ENCODE peak calls at places on chromosomes 11 and 22, in seven cellular contexts. B is endodermal cell, K is astrocyte of the spinal cord, A is Ammon's horn, U is activated T-cell treated with anti-CD3 and anti-CD28 coated beads for 1 hour, Z is Karpas-422, O is fibroblast of villous mesenchyme. X is an unnamed sample.

GRCh38 chr11:100752371-100753073 is 65.4 kb downstream of the ARHGAP42 start:
- DNase-seq in K (no peak), Z (no peak), A (no peak), O (no peak), U (no peak), B (no peak), X (no peak)

GRCh38 chr22:25197335-25197734 is 2.3 kb upstream of the CRYBB3 start:
- DNase-seq in U (no peak), K (no peak), Z (no peak), O (no peak), B (no peak), A (peak; percentile 16), X (no peak)

GRCh38 chr11:100892886-100893285 is 205.8 kb downstream of the ARHGAP42 start:
- DNase-seq in Z (no peak), B (no peak), O (no peak), K (no peak), U (no peak), A (no peak), X (no peak)

GRCh38 chr11:129951201-129951882 is 51.3 kb downstream of the PRDM10 start:
- DNase-seq in B (no peak), Z (no peak), K (no peak), U (no peak), O (no peak), A (no peak), X (no peak)

GRCh38 chr11:11977206-11977938 is 31.1 kb downstream of the DKK3 start:
- DNase-seq in K (peak; percentile 90), U (no peak), B (peak; percentile 76), A (no peak), O (peak; percentile 88), Z (no peak), X (peak; percentile 51)

GRCh38 chr11:47916361-47916841 is 64.0 kb upstream of the PTPRJ start:
- DNase-seq in K (no peak), A (no peak), B (peak; percentile 79), O (peak; percentile 83), Z (peak; percentile 79), U (no peak), X (no peak)

GRCh38 chr11:61532136-61533038 is 23.8 kb downstream of the LRRC10B start:
- DNase-seq in Z (peak; percentile 78), B (peak; percentile 92), U (peak; percentile 33), O (peak; percentile 14), A (no peak), K (no peak), X (peak; percentile 85)

GRCh38 chr11:22634897-22635629 is 9.4 kb upstream of the FANCF start:
- DNase-seq in B (peak; percentile 83), O (no peak), Z (no peak), K (peak; percentile 43), A (no peak), U (no peak), X (peak; percentile 51)

GRCh38 chr11:33135768-33136443 is 25.4 kb downstream of the CSTF3 start:
- DNase-seq in O (no peak), Z (no peak), B (no peak), K (no peak), A (no peak), U (no peak), X (no peak)

GRCh38 chr22:33018232-33018864 is 39.8 kb downstream of the SYN3 start:
- DNase-seq in U (peak; percentile 12), A (peak; percentile 70), K (peak; percentile 27), B (peak; percentile 95), O (peak; percentile 53), Z (peak; percentile 79), X (peak; percentile 90)

GRCh38 chr11:2096001-2096918 is 42.9 kb downstream of the IGF2 start:
- DNase-seq in A (no peak), B (no peak), U (no peak), K (peak; percentile 71), O (peak; percentile 19), Z (no peak), X (no peak)

GRCh38 chr11:37511425-37511933 is 913.4 kb upstream of the RAG2 start:
- DNase-seq in Z (no peak), B (no peak), A (no peak), K (peak; percentile 49), O (peak; percentile 78), U (no peak), X (no peak)

GRCh38 chr22:29267462-29267857 is 321 bp downstream of the RHBDD3 start:
- DNase-seq in A (no peak), U (no peak), O (no peak), K (no peak), B (no peak), Z (no peak), X (no peak)

GRCh38 chr11:14454861-14455632 is 44.6 kb downstream of the COPB1 start:
- DNase-seq in K (peak; percentile 61), Z (peak; percentile 75), A (peak; percentile 2), U (no peak), B (peak; percentile 45), O (peak; percentile 49), X (peak; percentile 54)

GRCh38 chr22:17890245-17890671 is 116.0 kb upstream of the BID start:
- DNase-seq in K (no peak), O (peak; percentile 19), B (no peak), A (no peak), Z (no peak), U (no peak), X (no peak)

GRCh38 chr11:45328726-45329125 is 42.6 kb upstream of the SYT13 start:
- DNase-seq in O (no peak), A (no peak), U (no peak), Z (no peak), B (no peak), K (no peak), X (no peak)

GRCh38 chr11:1829039-1829820 is 5.6 kb upstream of the SYT8 start:
- DNase-seq in K (peak; percentile 69), Z (no peak), B (no peak), O (peak; percentile 48), A (no peak), U (no peak), X (no peak)

GRCh38 chr11:93652161-93652597 is 9.3 kb upstream of the CEP295 start:
- DNase-seq in Z (peak; percentile 90), B (peak; percentile 73), A (peak; percentile 10), O (peak; percentile 61), K (peak; percentile 60), U (peak; percentile 11), X (peak; percentile 67)

X was measured in GM23338.